ENCODE peak calls at places on chromosome 4, in ten cellular contexts. One of them, this sample, is unnamed. For H3K4me1, the result is how much of the 10 kb centered on the place peaks cover.

GRCh38 chr4:100286601-100287000 is 96.3 kb upstream of the DDIT4L start:
- DNase-seq in keratinocyte: no peak
- DNase-seq in H9: peak
- DNase-seq in lung: no peak
- DNase-seq in esophagus squamous epithelium: no peak
- DNase-seq in thoracic aorta: no peak
- DNase-seq in A549: no peak
- DNase-seq in upper lobe of right lung: no peak
- DNase-seq in breast epithelium: no peak
- DNase-seq in SK-N-SH: no peak
- DNase-seq in this sample: no peak

GRCh38 chr4:176789955-176790354 is 2.8 kb downstream of the VEGFC start:
- DNase-seq in keratinocyte: peak
- DNase-seq in H9: no peak
- DNase-seq in lung: no peak
- DNase-seq in esophagus squamous epithelium: no peak
- DNase-seq in thoracic aorta: no peak
- DNase-seq in A549: peak
- DNase-seq in upper lobe of right lung: no peak
- DNase-seq in breast epithelium: no peak
- DNase-seq in SK-N-SH: peak
- DNase-seq in this sample: no peak

GRCh38 chr4:61555789-61556188 is 355.7 kb downstream of the ADGRL3 start:
- DNase-seq in keratinocyte: no peak
- DNase-seq in H9: no peak
- DNase-seq in lung: no peak
- DNase-seq in esophagus squamous epithelium: no peak
- DNase-seq in thoracic aorta: no peak
- DNase-seq in A549: peak
- DNase-seq in upper lobe of right lung: no peak
- DNase-seq in breast epithelium: no peak
- DNase-seq in SK-N-SH: no peak
- DNase-seq in this sample: no peak

GRCh38 chr4:48445704-48446103 is 37.4 kb upstream of the SLC10A4 start:
- DNase-seq in keratinocyte: no peak
- DNase-seq in H9: no peak
- DNase-seq in lung: no peak
- DNase-seq in esophagus squamous epithelium: no peak
- DNase-seq in thoracic aorta: no peak
- DNase-seq in A549: peak
- DNase-seq in upper lobe of right lung: no peak
- DNase-seq in breast epithelium: no peak
- DNase-seq in SK-N-SH: no peak
- DNase-seq in this sample: no peak

GRCh38 chr4:177214935-177215334 is 94.7 kb upstream of the NEIL3 start:
- DNase-seq in keratinocyte: no peak
- DNase-seq in H9: no peak
- DNase-seq in lung: no peak
- DNase-seq in esophagus squamous epithelium: no peak
- DNase-seq in thoracic aorta: no peak
- DNase-seq in A549: no peak
- DNase-seq in upper lobe of right lung: no peak
- DNase-seq in breast epithelium: no peak
- DNase-seq in SK-N-SH: no peak
- DNase-seq in this sample: no peak

GRCh38 chr4:168408620-168409019 is 71.7 kb downstream of the DDX60L start:
- DNase-seq in keratinocyte: no peak
- DNase-seq in H9: no peak
- DNase-seq in lung: no peak
- DNase-seq in esophagus squamous epithelium: no peak
- DNase-seq in thoracic aorta: peak
- DNase-seq in A549: peak
- DNase-seq in upper lobe of right lung: no peak
- DNase-seq in breast epithelium: no peak
- DNase-seq in SK-N-SH: peak
- DNase-seq in this sample: peak

GRCh38 chr4:31034550-31034949 is 314.4 kb downstream of the PCDH7 start:
- DNase-seq in keratinocyte: no peak
- DNase-seq in H9: no peak
- DNase-seq in lung: no peak
- DNase-seq in esophagus squamous epithelium: no peak
- DNase-seq in thoracic aorta: no peak
- DNase-seq in A549: no peak
- DNase-seq in upper lobe of right lung: no peak
- DNase-seq in breast epithelium: no peak
- DNase-seq in SK-N-SH: peak
- DNase-seq in this sample: no peak

GRCh38 chr4:180028682-180029081 is 2214.5 kb upstream of the TENM3 start:
- DNase-seq in keratinocyte: no peak
- DNase-seq in H9: peak
- DNase-seq in lung: no peak
- DNase-seq in esophagus squamous epithelium: no peak
- DNase-seq in thoracic aorta: no peak
- DNase-seq in A549: peak
- DNase-seq in upper lobe of right lung: no peak
- DNase-seq in breast epithelium: no peak
- DNase-seq in SK-N-SH: peak
- DNase-seq in this sample: no peak

GRCh38 chr4:2261110-2261852 is 628 bp downstream of the MXD4 start:
- DNase-seq in keratinocyte: no peak
- DNase-seq in H9: no peak
- DNase-seq in lung: no peak
- DNase-seq in esophagus squamous epithelium: no peak
- DNase-seq in thoracic aorta: no peak
- DNase-seq in A549: peak
- DNase-seq in upper lobe of right lung: peak
- DNase-seq in breast epithelium: peak
- DNase-seq in SK-N-SH: peak
- DNase-seq in this sample: no peak

GRCh38 chr4:3302164-3302785 is 9.5 kb downstream of the RGS12 start:
- DNase-seq in keratinocyte: no peak
- DNase-seq in H9: no peak
- DNase-seq in lung: no peak
- DNase-seq in esophagus squamous epithelium: no peak
- DNase-seq in thoracic aorta: no peak
- DNase-seq in A549: no peak
- DNase-seq in upper lobe of right lung: peak
- DNase-seq in breast epithelium: peak
- DNase-seq in SK-N-SH: no peak
- DNase-seq in this sample: no peak

GRCh38 chr4:92519727-92520126 is 216.0 kb downstream of the GRID2 start:
- DNase-seq in keratinocyte: no peak
- DNase-seq in H9: peak
- DNase-seq in lung: no peak
- DNase-seq in esophagus squamous epithelium: no peak
- DNase-seq in thoracic aorta: no peak
- DNase-seq in A549: no peak
- DNase-seq in upper lobe of right lung: no peak
- DNase-seq in breast epithelium: no peak
- DNase-seq in SK-N-SH: no peak
- DNase-seq in this sample: no peak

GRCh38 chr4:37815591-37815990 is 10.9 kb upstream of the PGM2 start:
- DNase-seq in keratinocyte: no peak
- DNase-seq in H9: no peak
- DNase-seq in lung: no peak
- DNase-seq in esophagus squamous epithelium: no peak
- DNase-seq in thoracic aorta: no peak
- DNase-seq in A549: no peak
- DNase-seq in upper lobe of right lung: no peak
- DNase-seq in breast epithelium: no peak
- DNase-seq in SK-N-SH: no peak
- DNase-seq in this sample: no peak

GRCh38 chr4:1628892-1629703 is 55.0 kb downstream of the FAM53A start:
- DNase-seq in keratinocyte: no peak
- DNase-seq in H9: peak
- DNase-seq in lung: peak
- DNase-seq in esophagus squamous epithelium: no peak
- DNase-seq in thoracic aorta: no peak
- DNase-seq in A549: peak
- DNase-seq in upper lobe of right lung: peak
- DNase-seq in breast epithelium: no peak
- DNase-seq in SK-N-SH: peak
- DNase-seq in this sample: peak

GRCh38 chr4:108060164-108060563 is 70.5 kb downstream of the HADH start:
- DNase-seq in keratinocyte: no peak
- DNase-seq in H9: peak
- DNase-seq in lung: no peak
- DNase-seq in esophagus squamous epithelium: no peak
- DNase-seq in thoracic aorta: no peak
- DNase-seq in A549: peak
- DNase-seq in upper lobe of right lung: no peak
- DNase-seq in breast epithelium: no peak
- DNase-seq in SK-N-SH: peak
- DNase-seq in this sample: peak

GRCh38 chr4:2400841-2401609 is 17.4 kb downstream of the ZFYVE28 start:
- DNase-seq in keratinocyte: no peak
- DNase-seq in H9: no peak
- DNase-seq in lung: no peak
- DNase-seq in esophagus squamous epithelium: no peak
- DNase-seq in thoracic aorta: no peak
- DNase-seq in A549: no peak
- DNase-seq in upper lobe of right lung: no peak
- DNase-seq in breast epithelium: no peak
- DNase-seq in SK-N-SH: no peak
- DNase-seq in this sample: no peak

DNA sequence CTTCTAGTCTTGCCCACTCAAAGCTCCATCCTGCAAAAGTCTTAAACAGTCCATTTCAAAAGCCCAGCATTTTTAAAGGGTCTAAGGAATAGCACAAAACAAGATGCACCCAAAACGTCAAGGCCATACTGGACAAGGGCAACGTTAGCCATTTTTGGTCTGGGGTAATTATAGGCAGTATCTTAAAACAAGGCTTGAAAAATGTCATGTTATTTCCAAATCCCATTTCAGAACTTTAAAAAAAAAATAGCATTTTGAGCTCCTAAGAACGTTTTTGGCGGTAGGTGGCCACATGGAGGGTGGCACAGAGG is 584 bp upstream of the TMEM165 start:
- DNase-seq in keratinocyte: no peak
- DNase-seq in H9: no peak
- DNase-seq in lung: no peak
- DNase-seq in esophagus squamous epithelium: no peak
- DNase-seq in thoracic aorta: no peak
- DNase-seq in A549: no peak
- DNase-seq in upper lobe of right lung: no peak
- DNase-seq in breast epithelium: no peak
- DNase-seq in SK-N-SH: no peak
- DNase-seq in this sample: no peak
- H3K4me1 ChIP-seq in keratinocyte: under half
- H3K4me1 ChIP-seq in H9: under half
- H3K4me1 ChIP-seq in lung: under half
- H3K4me1 ChIP-seq in esophagus squamous epithelium: under half
- H3K4me1 ChIP-seq in thoracic aorta: under half
- H3K4me1 ChIP-seq in A549: under half
- H3K4me1 ChIP-seq in upper lobe of right lung: under half
- H3K4me1 ChIP-seq in breast epithelium: under half
- H3K4me1 ChIP-seq in SK-N-SH: under half
- H3K4me1 ChIP-seq in this sample: under half

GRCh38 chr4:55546633-55547460 is at the start of gene CLOCK:
- DNase-seq in keratinocyte: no peak
- DNase-seq in H9: peak
- DNase-seq in lung: peak
- DNase-seq in esophagus squamous epithelium: peak
- DNase-seq in thoracic aorta: peak
- DNase-seq in A549: peak
- DNase-seq in upper lobe of right lung: peak
- DNase-seq in breast epithelium: peak
- DNase-seq in SK-N-SH: peak
- DNase-seq in this sample: no peak

GRCh38 chr4:55547461-55547770 is 707 bp upstream of the CLOCK start:
- DNase-seq in keratinocyte: no peak
- DNase-seq in H9: no peak
- DNase-seq in lung: no peak
- DNase-seq in esophagus squamous epithelium: no peak
- DNase-seq in thoracic aorta: no peak
- DNase-seq in A549: no peak
- DNase-seq in upper lobe of right lung: peak
- DNase-seq in breast epithelium: no peak
- DNase-seq in SK-N-SH: peak
- DNase-seq in this sample: no peak

GRCh38 chr4:55545681-55546632 is 752 bp downstream of the CLOCK start:
- DNase-seq in keratinocyte: no peak
- DNase-seq in H9: peak
- DNase-seq in lung: peak
- DNase-seq in esophagus squamous epithelium: peak
- DNase-seq in thoracic aorta: peak
- DNase-seq in A549: peak
- DNase-seq in upper lobe of right lung: peak
- DNase-seq in breast epithelium: peak
- DNase-seq in SK-N-SH: peak
- DNase-seq in this sample: no peak

GRCh38 chr4:55545133-55545532 is 1.6 kb downstream of the CLOCK start:
- DNase-seq in keratinocyte: no peak
- DNase-seq in H9: no peak
- DNase-seq in lung: no peak
- DNase-seq in esophagus squamous epithelium: no peak
- DNase-seq in thoracic aorta: no peak
- DNase-seq in A549: no peak
- DNase-seq in upper lobe of right lung: no peak
- DNase-seq in breast epithelium: no peak
- DNase-seq in SK-N-SH: no peak
- DNase-seq in this sample: no peak

GRCh38 chr4:55543858-55544257 is 2.9 kb downstream of the CLOCK start:
- DNase-seq in keratinocyte: no peak
- DNase-seq in H9: no peak
- DNase-seq in lung: no peak
- DNase-seq in esophagus squamous epithelium: no peak
- DNase-seq in thoracic aorta: no peak
- DNase-seq in A549: no peak
- DNase-seq in upper lobe of right lung: no peak
- DNase-seq in breast epithelium: no peak
- DNase-seq in SK-N-SH: peak
- DNase-seq in this sample: no peak
- TF ChIP-seq CTCF in keratinocyte: no peak
- TF ChIP-seq CTCF in H9: peak
- TF ChIP-seq CTCF in lung: no peak
- TF ChIP-seq CTCF in esophagus squamous epithelium: no peak
- TF ChIP-seq CTCF in thoracic aorta: no peak
- TF ChIP-seq CTCF in A549: no peak
- TF ChIP-seq CTCF in upper lobe of right lung: no peak
- TF ChIP-seq CTCF in breast epithelium: no peak
- TF ChIP-seq CTCF in SK-N-SH: peak
- TF ChIP-seq CTCF in this sample: no peak

GRCh38 chr4:148431401-148431800 is 10.8 kb downstream of the NR3C2 start:
- DNase-seq in keratinocyte: no peak
- DNase-seq in H9: no peak
- DNase-seq in lung: no peak
- DNase-seq in esophagus squamous epithelium: no peak
- DNase-seq in thoracic aorta: no peak
- DNase-seq in A549: no peak
- DNase-seq in upper lobe of right lung: no peak
- DNase-seq in breast epithelium: no peak
- DNase-seq in SK-N-SH: peak
- DNase-seq in this sample: no peak
- H3K4me1 ChIP-seq in keratinocyte: under half
- H3K4me1 ChIP-seq in H9: under half
- H3K4me1 ChIP-seq in lung: under half
- H3K4me1 ChIP-seq in esophagus squamous epithelium: under half
- H3K4me1 ChIP-seq in thoracic aorta: under half
- H3K4me1 ChIP-seq in A549: under half
- H3K4me1 ChIP-seq in upper lobe of right lung: under half
- H3K4me1 ChIP-seq in breast epithelium: under half
- H3K4me1 ChIP-seq in SK-N-SH: under half
- H3K4me1 ChIP-seq in this sample: under half

GRCh38 chr4:112910109-112910736 is 139.2 kb upstream of the ANK2 start:
- DNase-seq in keratinocyte: no peak
- DNase-seq in H9: no peak
- DNase-seq in lung: no peak
- DNase-seq in esophagus squamous epithelium: no peak
- DNase-seq in thoracic aorta: no peak
- DNase-seq in A549: no peak
- DNase-seq in upper lobe of right lung: no peak
- DNase-seq in breast epithelium: no peak
- DNase-seq in SK-N-SH: peak
- DNase-seq in this sample: no peak
- TF ChIP-seq CTCF in keratinocyte: no peak
- TF ChIP-seq CTCF in H9: no peak
- TF ChIP-seq CTCF in lung: no peak
- TF ChIP-seq CTCF in esophagus squamous epithelium: no peak
- TF ChIP-seq CTCF in thoracic aorta: no peak
- TF ChIP-seq CTCF in A549: no peak
- TF ChIP-seq CTCF in upper lobe of right lung: no peak
- TF ChIP-seq CTCF in breast epithelium: no peak
- TF ChIP-seq CTCF in SK-N-SH: peak
- TF ChIP-seq CTCF in this sample: no peak

This sample was measured in Panc1.